ENCODE peak calls at places on chromosomes 5 and 9, in four cellular contexts. U is BE2C; J is lower lobe of right lung; L is activated CD8-positive, alpha-beta T cell treated with anti-CD3 and anti-CD28 coated beads, Interleukin-2, amount 10 ng/mL, durations not matched to agents 7 days and 5 days. H is an unnamed sample.

GRCh38 chr9:88942411-88942810 is 48.9 kb upstream of the S1PR3 start:
- DNase-seq in U (no peak), J (no peak), L (no peak), H (no peak)

GRCh38 chr5:32307769-32308194 is 5.0 kb downstream of the MTMR12 start:
- DNase-seq in U (no peak), J (no peak), L (no peak), H (no peak)

GRCh38 chr5:137605377-137605776 is 106.3 kb upstream of the SPOCK1 start:
- DNase-seq in U (no peak), J (no peak), L (no peak), H (no peak)

GRCh38 chr5:149128023-149128875 is 13.0 kb upstream of the ABLIM3 start:
- DNase-seq in U (peak), J (no peak), L (peak), H (peak)

GRCh38 chr5:80711938-80712337 is 57.2 kb upstream of the DHFR start:
- DNase-seq in U (peak), J (no peak), L (no peak), H (peak)

GRCh38 chr5:74408150-74409043 is 232.1 kb downstream of the ENC1 start:
- DNase-seq in U (no peak), J (no peak), L (no peak), H (no peak)

GRCh38 chr9:19130436-19130835 is 3.1 kb upstream of the PLIN2 start:
- DNase-seq in U (no peak), J (no peak), L (no peak), H (no peak)

GRCh38 chr9:105475302-105475701 is 27.5 kb downstream of the FSD1L start:
- DNase-seq in U (no peak), J (no peak), L (no peak), H (peak)

GRCh38 chr5:76602094-76602726 is 21.0 kb downstream of the F2RL2 start:
- DNase-seq in U (no peak), J (no peak), L (no peak), H (peak)

GRCh38 chr5:174690256-174690655 is 34.1 kb upstream of the MSX2 start:
- DNase-seq in U (no peak), J (no peak), L (no peak), H (no peak)

GRCh38 chr5:31049933-31050704 is 143.4 kb upstream of the CDH6 start:
- DNase-seq in U (no peak), J (no peak), L (no peak), H (peak)

GRCh38 chr5:126129431-126129830 is 293.8 kb upstream of the GRAMD2B start:
- DNase-seq in U (no peak), J (no peak), L (no peak), H (no peak)

GRCh38 chr5:122908108-122908507 is 62.7 kb downstream of the SNX24 start:
- DNase-seq in U (no peak), J (no peak), L (no peak), H (no peak)

GRCh38 chr5:112388010-112388553 is 31.0 kb downstream of the EPB41L4A start:
- DNase-seq in U (no peak), J (no peak), L (no peak), H (no peak)

GRCh38 chr9:3478549-3478953 is 47.2 kb downstream of the RFX3 start:
- DNase-seq in U (peak), J (no peak), L (no peak), H (peak)

GRCh38 chr5:111364992-111365391 is 140.8 kb downstream of the CAMK4 start:
- DNase-seq in U (no peak), J (no peak), L (no peak), H (peak)

GRCh38 chr5:324736-325612 is 3.5 kb downstream of the AHRR start:
- DNase-seq in U (no peak), J (no peak), L (no peak), H (no peak)

GRCh38 chr9:126516936-126517750 is 96.6 kb upstream of the LMX1B start:
- DNase-seq in U (peak), J (peak), L (peak), H (peak)

GRCh38 chr5:87195616-87196015 is 72.1 kb upstream of the RASA1 start:
- DNase-seq in U (no peak), J (no peak), L (no peak), H (peak)

GRCh38 chr5:151155777-151156731 is 1.5 kb downstream of the ANXA6 start:
- DNase-seq in U (peak), J (no peak), L (peak), H (peak)

GRCh38 chr5:35709688-35710087 is 92.0 kb downstream of the SPEF2 start:
- DNase-seq in U (no peak), J (no peak), L (no peak), H (no peak)

GRCh38 chr5:179262126-179262920 is 82.9 kb downstream of the ADAMTS2 start:
- DNase-seq in U (no peak), J (peak), L (no peak), H (no peak)

GRCh38 chr5:153900703-153901395 is 137.9 kb downstream of the FAM114A2 start:
- DNase-seq in U (no peak), J (no peak), L (no peak), H (peak)

GRCh38 chr9:113350338-113350672 is 964 bp downstream of the BSPRY start:
- DNase-seq in U (peak), J (no peak), L (peak), H (no peak)

H was measured in iris pigment epithelial cell.